ENCODE peak calls at places on chromosomes 4 and X, in ten cellular contexts. B is colonic mucosa, P is keratinocyte, L is brain microvascular endothelial cell, K is MM.1S, E is GM23338, V is fibroblast of lung, D is heart left ventricle, I is transverse colon, Y is thoracic aorta. R is an unnamed sample.

GRCh38 chrX:108734426-108734825 is 1.9 kb downstream of the IRS4 start:
- DNase-seq in B (no peak), P (no peak), L (no peak), K (no peak), E (no peak), V (no peak), D (no peak), I (no peak), Y (no peak), R (no peak)

GRCh38 chr4:8709729-8710360 is 117.3 kb downstream of the CPZ start:
- DNase-seq in B (no peak), P (no peak), L (no peak), K (no peak), E (no peak), V (no peak), D (peak), I (peak), Y (no peak), R (peak)

GRCh38 chr4:169361741-169362140 is 91.0 kb upstream of the SH3RF1 start:
- DNase-seq in B (no peak), P (no peak), L (no peak), K (no peak), E (no peak), V (no peak), D (no peak), I (no peak), Y (no peak), R (no peak)

GRCh38 chr4:40325406-40326019 is 9.6 kb upstream of the CHRNA9 start:
- DNase-seq in B (peak), P (peak), L (peak), K (peak), E (peak), V (peak), D (no peak), I (peak), Y (no peak), R (no peak)

GRCh38 chr4:90979551-90979950 is 852.4 kb downstream of the CCSER1 start:
- DNase-seq in B (no peak), P (no peak), L (no peak), K (no peak), E (no peak), V (no peak), D (no peak), I (no peak), Y (no peak), R (no peak)

GRCh38 chrX:8743126-8743732 is 11.3 kb upstream of the ANOS1 start:
- DNase-seq in B (peak), P (no peak), L (peak), K (peak), E (peak), V (no peak), D (peak), I (peak), Y (no peak), R (peak)

GRCh38 chr4:2871911-2872310 is 28.3 kb downstream of the ADD1 start:
- DNase-seq in B (no peak), P (no peak), L (no peak), K (no peak), E (no peak), V (no peak), D (no peak), I (no peak), Y (no peak), R (no peak)

GRCh38 chrX:53135581-53135980 is 41.6 kb downstream of the KANTR start:
- DNase-seq in B (no peak), P (no peak), L (no peak), K (no peak), E (no peak), V (no peak), D (no peak), I (no peak), Y (no peak), R (no peak)

GRCh38 chr4:39713691-39714090 is 15.8 kb downstream of the UBE2K start:
- DNase-seq in B (no peak), P (no peak), L (no peak), K (peak), E (no peak), V (no peak), D (no peak), I (no peak), Y (no peak), R (peak)

GRCh38 chrX:29634516-29634915 is 580.8 kb upstream of the MAGEB2 start:
- DNase-seq in B (no peak), P (no peak), L (no peak), K (no peak), E (no peak), V (peak), D (no peak), I (no peak), Y (no peak), R (no peak)

GRCh38 chr4:116374815-116375214 is 710.6 kb downstream of the TRAM1L1 start:
- DNase-seq in B (no peak), P (no peak), L (no peak), K (no peak), E (no peak), V (no peak), D (no peak), I (no peak), Y (no peak), R (no peak)

GRCh38 chr4:169340834-169341233 is 70.1 kb upstream of the SH3RF1 start:
- DNase-seq in B (no peak), P (no peak), L (no peak), K (no peak), E (no peak), V (peak), D (no peak), I (no peak), Y (no peak), R (no peak)

GRCh38 chr4:61985426-61985825 is 785.3 kb downstream of the ADGRL3 start:
- DNase-seq in B (no peak), P (no peak), L (no peak), K (no peak), E (no peak), V (no peak), D (no peak), I (no peak), Y (no peak), R (no peak)

GRCh38 chrX:1453951-1454785 is 1.5 kb upstream of the ASMTL start:
- DNase-seq in B (peak), P (no peak), L (peak), K (peak), E (peak), V (peak), D (peak), I (peak), Y (peak), R (peak)

GRCh38 chrX:103730746-103731508 is 20.2 kb downstream of the TMEM31 start:
- DNase-seq in B (no peak), P (peak), L (peak), K (no peak), E (no peak), V (peak), D (no peak), I (no peak), Y (no peak), R (no peak)

GRCh38 chrX:136754641-136755040 is 26.1 kb downstream of the ARHGEF6 start:
- DNase-seq in B (no peak), P (no peak), L (no peak), K (no peak), E (no peak), V (peak), D (peak), I (no peak), Y (no peak), R (peak)

GRCh38 chr4:27318740-27319139 is 458.1 kb downstream of the STIM2 start:
- DNase-seq in B (peak), P (no peak), L (no peak), K (no peak), E (peak), V (no peak), D (no peak), I (peak), Y (no peak), R (no peak)

GRCh38 chr4:36004231-36004851 is 240.0 kb downstream of the ARAP2 start:
- DNase-seq in B (no peak), P (no peak), L (no peak), K (no peak), E (no peak), V (peak), D (no peak), I (no peak), Y (no peak), R (no peak)

GRCh38 chr4:25654971-25655963 is at the start of gene SLC34A2:
- DNase-seq in B (no peak), P (no peak), L (no peak), K (no peak), E (peak), V (no peak), D (no peak), I (peak), Y (no peak), R (no peak)

GRCh38 chr4:21947768-21948346 is 715 bp downstream of the KCNIP4 start:
- DNase-seq in B (no peak), P (no peak), L (no peak), K (no peak), E (no peak), V (no peak), D (no peak), I (no peak), Y (no peak), R (no peak)

DNA sequence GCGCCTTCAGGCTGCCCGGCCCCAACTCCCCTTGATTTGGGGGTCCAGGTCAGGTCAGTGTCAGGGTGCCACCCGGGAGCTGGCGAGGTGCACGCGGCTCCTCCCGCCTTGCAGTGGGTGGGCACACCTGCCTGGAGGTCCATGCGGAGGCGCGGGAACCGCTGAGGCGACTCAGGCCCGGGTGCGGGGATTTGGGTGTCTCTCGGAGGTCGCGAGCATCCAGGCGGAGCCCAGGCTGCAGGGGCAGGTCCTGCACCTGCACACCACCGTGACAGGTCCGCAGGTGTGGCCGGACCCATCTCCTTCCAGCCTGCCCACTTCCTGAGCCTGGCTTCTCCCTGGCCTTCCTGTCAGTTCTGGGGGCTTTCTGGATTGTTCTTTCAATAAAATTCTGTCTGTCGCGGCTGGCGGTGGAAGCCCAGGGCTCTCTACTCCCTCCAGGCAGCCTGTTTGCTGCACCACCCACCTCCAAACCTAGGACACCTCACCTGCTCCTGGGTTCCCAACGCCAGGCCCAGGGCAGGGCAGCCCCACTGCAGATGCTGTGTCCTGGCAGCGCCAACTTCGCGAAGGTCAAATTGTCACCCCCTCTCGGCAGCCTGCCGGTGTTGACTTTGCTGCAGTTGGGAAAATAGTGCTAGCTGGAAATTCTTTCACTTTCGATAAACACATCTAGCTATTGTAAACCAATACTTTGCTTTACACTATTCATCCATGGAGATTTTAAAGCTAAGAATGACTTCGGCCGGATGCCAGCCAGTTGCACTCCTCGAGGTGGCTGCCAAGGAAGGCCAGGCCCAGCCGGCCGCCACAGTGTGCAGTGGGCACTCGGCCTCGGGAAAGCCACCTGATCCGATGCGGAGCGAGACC is 35.9 kb downstream of the FGFRL1 start:
- DNase-seq in B (peak), P (no peak), L (no peak), K (no peak), E (peak), V (no peak), D (peak), I (peak), Y (peak), R (peak)
- H3K4me3 ChIP-seq in B (peak), P (no peak), L (no peak), K (peak), E (no peak), V (no peak), D (no peak), I (no peak), Y (peak), R (peak)

GRCh38 chrX:10971759-10972158 is 139.4 kb upstream of the HCCS start:
- DNase-seq in B (no peak), P (no peak), L (no peak), K (no peak), E (no peak), V (no peak), D (no peak), I (no peak), Y (no peak), R (no peak)
- H3K27ac ChIP-seq in B (no peak), P (no peak), L (no peak), K (no peak), E (no peak), V (no peak), D (no peak), I (no peak), Y (no peak), R (no peak)

GRCh38 chr4:162939086-162939485 is 227.6 kb downstream of the NAF1 start:
- DNase-seq in B (no peak), P (no peak), L (no peak), K (no peak), E (no peak), V (no peak), D (no peak), I (no peak), Y (no peak), R (no peak)

GRCh38 chr4:162943263-162943662 is 223.4 kb downstream of the NAF1 start:
- DNase-seq in B (no peak), P (no peak), L (no peak), K (no peak), E (peak), V (no peak), D (no peak), I (no peak), Y (no peak), R (no peak)
- TF ChIP-seq CTCF in B (no peak), P (no peak), L (no peak), K (no peak), E (peak), V (no peak), D (no peak), I (no peak), Y (no peak), R (no peak)

DNA sequence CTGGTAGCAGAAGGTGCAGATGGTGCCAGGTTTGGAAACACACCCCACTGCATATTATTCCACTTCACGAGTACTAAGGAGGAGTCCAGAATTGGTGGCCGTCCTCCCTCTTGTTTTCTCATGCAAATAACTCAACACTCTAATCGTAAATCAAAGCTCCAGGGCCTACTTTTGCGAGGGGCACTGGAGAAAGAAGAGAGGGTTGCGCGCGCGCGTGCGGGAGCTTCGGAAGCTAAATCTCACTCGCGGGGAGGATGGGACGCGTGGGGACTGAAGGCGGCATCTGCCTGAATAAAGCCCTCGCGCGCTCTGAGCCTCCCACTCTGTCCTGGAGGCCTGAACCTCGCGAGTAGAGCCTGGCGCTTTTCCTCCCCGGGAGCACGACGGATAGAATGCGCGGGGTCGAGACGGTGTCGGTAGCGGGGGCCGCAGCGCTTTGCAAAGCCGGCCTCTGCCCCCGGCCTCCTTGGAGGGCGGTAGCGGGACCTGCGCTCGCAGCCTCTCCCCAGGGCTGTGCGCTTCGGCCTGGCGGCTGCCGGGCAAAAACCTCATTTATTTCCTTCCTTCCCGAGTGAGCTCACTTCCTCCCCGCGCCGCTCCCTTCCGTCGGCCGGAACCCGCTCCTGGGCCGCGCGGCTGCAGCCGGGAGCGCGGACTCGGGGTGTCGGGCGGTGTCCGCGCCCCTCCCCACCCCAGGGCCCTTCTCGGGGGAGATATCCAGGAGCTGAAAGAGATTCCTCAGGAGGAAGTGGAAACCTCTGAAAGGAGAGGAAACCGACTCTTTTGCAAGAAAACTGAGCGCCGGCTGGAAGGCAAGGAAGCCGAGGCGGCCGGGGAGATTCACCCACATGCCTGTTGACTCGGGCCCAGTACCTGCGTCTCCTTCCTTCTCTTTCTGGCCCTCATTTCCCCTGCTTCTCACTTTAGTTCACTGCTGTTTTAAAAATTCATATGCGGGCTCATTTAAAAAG is 20.7 kb downstream of the HAND2 start:
- DNase-seq in B (peak), P (no peak), L (no peak), K (no peak), E (peak), V (peak), D (peak), I (no peak), Y (no peak), R (no peak)
- H3K4me3 ChIP-seq in B (peak), P (peak), L (peak), K (no peak), E (peak), V (peak), D (peak), I (peak), Y (peak), R (peak)

GRCh38 chr4:95428216-95429085 is 120.3 kb downstream of the UNC5C start:
- DNase-seq in B (no peak), P (no peak), L (no peak), K (no peak), E (no peak), V (no peak), D (no peak), I (no peak), Y (no peak), R (no peak)
- H3K27ac ChIP-seq in B (no peak), P (no peak), L (no peak), K (no peak), E (no peak), V (no peak), D (no peak), I (no peak), Y (no peak), R (no peak)

DNA sequence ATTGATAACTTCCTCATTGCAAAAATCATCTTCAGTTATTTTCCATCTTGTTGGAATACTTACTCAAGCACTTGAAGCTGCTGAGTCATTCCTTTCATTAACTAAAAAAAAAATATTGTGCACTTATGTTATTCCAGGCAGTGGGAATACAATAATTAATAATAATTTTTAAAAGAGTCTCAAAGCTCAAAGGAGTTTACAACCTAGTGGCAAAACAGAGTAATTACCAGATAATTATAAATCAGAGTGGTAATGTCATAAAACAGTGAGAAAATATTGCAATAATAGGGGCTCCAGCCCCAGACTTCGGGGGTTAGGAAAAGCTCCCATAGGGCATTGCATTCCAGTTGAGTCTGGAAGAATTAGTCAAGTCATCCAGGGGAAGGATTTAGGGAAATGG is 79.6 kb downstream of the DDX53 start:
- DNase-seq in B (no peak), P (no peak), L (no peak), K (no peak), E (no peak), V (no peak), D (no peak), I (no peak), Y (no peak), R (no peak)
- TF ChIP-seq CTCF in B (no peak), P (no peak), L (no peak), K (no peak), E (no peak), V (no peak), D (peak), I (no peak), Y (no peak), R (no peak)